ENCODE peak calls at places on chromosomes 11 and 22, in four cellular contexts. Z is HFFc6, U is GM13977, L is A549. P is an unnamed sample.

GRCh38 chr11:3984896-3985295 is 109.7 kb upstream of the RRM1 start:
- DNase-seq in L (no peak), Z (no peak), U (no peak), P (no peak)

GRCh38 chr11:1936072-1936780 is 10.9 kb upstream of the MRPL23 start:
- DNase-seq in U (peak), Z (no peak), L (no peak), P (no peak)

GRCh38 chr11:46658259-46658658 is 40.9 kb downstream of the ATG13 start:
- DNase-seq in Z (peak), U (no peak), L (no peak), P (no peak)

GRCh38 chr22:44729391-44730012 is 22.9 kb upstream of the ARHGAP8 start:
- DNase-seq in Z (peak), L (no peak), U (no peak), P (no peak)

GRCh38 chr11:17526326-17526725 is 17.9 kb downstream of the USH1C start:
- DNase-seq in L (no peak), Z (no peak), U (no peak), P (no peak)

GRCh38 chr22:19919701-19920363 is 21.7 kb upstream of the COMT start:
- DNase-seq in Z (no peak), L (no peak), U (no peak), P (peak)

GRCh38 chr22:20244744-20245576 is 23.2 kb downstream of the RTN4R start:
- DNase-seq in Z (no peak), L (no peak), U (peak), P (no peak)

GRCh38 chr11:123325535-123325934 is 104.5 kb upstream of the GRAMD1B start:
- DNase-seq in Z (no peak), L (no peak), U (no peak), P (no peak)

GRCh38 chr11:33835143-33835878 is 56.6 kb downstream of the LMO2 start:
- DNase-seq in L (peak), Z (peak), U (no peak), P (no peak)

GRCh38 chr11:93652161-93652597 is 9.3 kb upstream of the CEP295 start:
- DNase-seq in L (no peak), Z (peak), U (no peak), P (no peak)

GRCh38 chr11:5369793-5370192 is 13.8 kb upstream of the OR51M1 start:
- DNase-seq in U (peak), L (peak), Z (peak), P (peak)

GRCh38 chr22:21867528-21868266 is at the start of gene MAPK1:
- DNase-seq in Z (peak), U (peak), L (peak), P (peak)
- TF ChIP-seq CTCF in Z (peak), U (peak), L (no peak), P (no peak)

GRCh38 chr22:21938071-21938822 is 14.4 kb downstream of the PPM1F start:
- DNase-seq in U (peak), L (peak), Z (peak), P (peak)
- TF ChIP-seq CTCF in U (peak), L (peak), Z (peak), P (peak)

DNA sequence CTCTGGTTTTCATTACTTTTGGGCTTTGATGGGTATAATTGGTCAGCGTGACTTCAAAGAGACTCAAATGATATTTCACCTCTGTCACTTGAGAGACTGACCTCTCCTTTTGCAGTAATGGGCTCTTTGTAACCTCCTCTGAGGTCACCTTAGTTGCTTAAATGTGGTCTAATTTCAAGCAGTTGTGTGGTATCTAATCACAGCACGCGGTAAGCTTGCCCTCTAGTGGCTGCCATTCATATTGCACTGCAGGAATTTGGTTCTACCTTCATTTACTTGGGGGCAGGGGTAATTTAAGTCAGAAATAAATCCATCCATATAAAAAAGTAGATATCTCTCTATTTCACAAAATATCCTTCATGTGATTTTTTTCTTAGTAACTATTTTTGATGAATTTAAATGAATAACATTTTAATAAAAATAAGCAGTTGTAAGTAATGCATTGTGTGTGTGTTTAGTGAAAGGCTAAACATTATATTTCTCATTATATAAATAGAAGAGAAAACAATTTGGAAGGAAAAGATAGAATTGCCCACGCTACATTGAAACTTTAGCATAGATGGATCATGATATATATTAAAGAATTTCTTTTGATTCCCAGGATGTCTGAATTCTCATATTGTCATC is 55.0 kb upstream of the ANO3 start:
- DNase-seq in Z (peak), U (peak), L (peak), P (peak)
- TF ChIP-seq CTCF in Z (peak), U (peak), L (peak), P (peak)

GRCh38 chr11:13116491-13116890 is 107.4 kb downstream of the RASSF10 start:
- DNase-seq in Z (no peak), L (no peak), U (no peak), P (no peak)

GRCh38 chr11:13111813-13112130 is 102.7 kb downstream of the RASSF10 start:
- DNase-seq in L (no peak), Z (no peak), U (no peak), P (no peak)

GRCh38 chr11:13118194-13118593 is 109.1 kb downstream of the RASSF10 start:
- DNase-seq in Z (peak), U (no peak), L (peak), P (no peak)

GRCh38 chr11:13117344-13117743 is 108.2 kb downstream of the RASSF10 start:
- DNase-seq in Z (no peak), U (no peak), L (no peak), P (no peak)

GRCh38 chr11:13114566-13115465 is 105.7 kb downstream of the RASSF10 start:
- DNase-seq in U (no peak), Z (no peak), L (peak), P (no peak)
- TF ChIP-seq CTCF in U (peak), Z (peak), L (peak), P (no peak)